ENCODE peak calls at places on chromosomes 2 and 18, in seven cellular contexts. One of them, this sample, is unnamed.

GRCh38 chr18:26656944-26657536 is 108.7 kb upstream of the KCTD1 start:
- DNase-seq in K562: no peak
- DNase-seq in dorsolateral prefrontal cortex: peak
- DNase-seq in suprapubic skin: peak
- DNase-seq in posterior cingulate gyrus: peak
- DNase-seq in NCI-H2081: peak
- DNase-seq in GM04504: no peak
- DNase-seq in this sample: peak

GRCh38 chr2:128793414-128793813 is 474.7 kb upstream of the HS6ST1 start:
- DNase-seq in K562: no peak
- DNase-seq in dorsolateral prefrontal cortex: no peak
- DNase-seq in suprapubic skin: no peak
- DNase-seq in posterior cingulate gyrus: no peak
- DNase-seq in NCI-H2081: no peak
- DNase-seq in GM04504: no peak
- DNase-seq in this sample: no peak

GRCh38 chr2:177445223-177445622 is 52.6 kb downstream of the AGPS start:
- DNase-seq in K562: no peak
- DNase-seq in dorsolateral prefrontal cortex: no peak
- DNase-seq in suprapubic skin: no peak
- DNase-seq in posterior cingulate gyrus: no peak
- DNase-seq in NCI-H2081: no peak
- DNase-seq in GM04504: no peak
- DNase-seq in this sample: no peak

GRCh38 chr2:168114619-168115018 is 132.8 kb downstream of the STK39 start:
- DNase-seq in K562: no peak
- DNase-seq in dorsolateral prefrontal cortex: no peak
- DNase-seq in suprapubic skin: no peak
- DNase-seq in posterior cingulate gyrus: no peak
- DNase-seq in NCI-H2081: no peak
- DNase-seq in GM04504: no peak
- DNase-seq in this sample: no peak

GRCh38 chr2:226656367-226656766 is 143.3 kb downstream of the IRS1 start:
- DNase-seq in K562: no peak
- DNase-seq in dorsolateral prefrontal cortex: no peak
- DNase-seq in suprapubic skin: no peak
- DNase-seq in posterior cingulate gyrus: no peak
- DNase-seq in NCI-H2081: no peak
- DNase-seq in GM04504: no peak
- DNase-seq in this sample: no peak

GRCh38 chr2:212863185-212863588 is 288.2 kb downstream of the IKZF2 start:
- DNase-seq in K562: peak
- DNase-seq in dorsolateral prefrontal cortex: no peak
- DNase-seq in suprapubic skin: no peak
- DNase-seq in posterior cingulate gyrus: no peak
- DNase-seq in NCI-H2081: peak
- DNase-seq in GM04504: no peak
- DNase-seq in this sample: no peak

GRCh38 chr18:48728204-48728833 is 189.5 kb downstream of the CTIF start:
- DNase-seq in K562: no peak
- DNase-seq in dorsolateral prefrontal cortex: no peak
- DNase-seq in suprapubic skin: peak
- DNase-seq in posterior cingulate gyrus: no peak
- DNase-seq in NCI-H2081: no peak
- DNase-seq in GM04504: peak
- DNase-seq in this sample: peak

GRCh38 chr2:121034551-121034950 is 250.5 kb downstream of the TFCP2L1 start:
- DNase-seq in K562: no peak
- DNase-seq in dorsolateral prefrontal cortex: no peak
- DNase-seq in suprapubic skin: no peak
- DNase-seq in posterior cingulate gyrus: no peak
- DNase-seq in NCI-H2081: no peak
- DNase-seq in GM04504: no peak
- DNase-seq in this sample: no peak

GRCh38 chr18:7760967-7761946 is 194.1 kb downstream of the PTPRM start:
- DNase-seq in K562: no peak
- DNase-seq in dorsolateral prefrontal cortex: no peak
- DNase-seq in suprapubic skin: no peak
- DNase-seq in posterior cingulate gyrus: no peak
- DNase-seq in NCI-H2081: no peak
- DNase-seq in GM04504: no peak
- DNase-seq in this sample: no peak

GRCh38 chr2:218285604-218286003 is 6.7 kb downstream of the TMBIM1 start:
- DNase-seq in K562: no peak
- DNase-seq in dorsolateral prefrontal cortex: peak
- DNase-seq in suprapubic skin: no peak
- DNase-seq in posterior cingulate gyrus: no peak
- DNase-seq in NCI-H2081: no peak
- DNase-seq in GM04504: no peak
- DNase-seq in this sample: peak

GRCh38 chr2:66389651-66390131 is 45.2 kb upstream of the MEIS1 start:
- DNase-seq in K562: peak
- DNase-seq in dorsolateral prefrontal cortex: no peak
- DNase-seq in suprapubic skin: no peak
- DNase-seq in posterior cingulate gyrus: no peak
- DNase-seq in NCI-H2081: no peak
- DNase-seq in GM04504: no peak
- DNase-seq in this sample: no peak

GRCh38 chr18:65235966-65236634 is 514.7 kb upstream of the CDH7 start:
- DNase-seq in K562: no peak
- DNase-seq in dorsolateral prefrontal cortex: peak
- DNase-seq in suprapubic skin: no peak
- DNase-seq in posterior cingulate gyrus: peak
- DNase-seq in NCI-H2081: peak
- DNase-seq in GM04504: no peak
- DNase-seq in this sample: peak

GRCh38 chr2:235433860-235434259 is 60.0 kb upstream of the AGAP1 start:
- DNase-seq in K562: no peak
- DNase-seq in dorsolateral prefrontal cortex: peak
- DNase-seq in suprapubic skin: peak
- DNase-seq in posterior cingulate gyrus: peak
- DNase-seq in NCI-H2081: peak
- DNase-seq in GM04504: peak
- DNase-seq in this sample: peak

GRCh38 chr18:48153641-48154481 is 223.4 kb upstream of the SMAD2 start:
- DNase-seq in K562: no peak
- DNase-seq in dorsolateral prefrontal cortex: no peak
- DNase-seq in suprapubic skin: no peak
- DNase-seq in posterior cingulate gyrus: no peak
- DNase-seq in NCI-H2081: no peak
- DNase-seq in GM04504: peak
- DNase-seq in this sample: no peak

GRCh38 chr2:237122214-237122666 is 36.6 kb downstream of the COPS8 start:
- DNase-seq in K562: peak
- DNase-seq in dorsolateral prefrontal cortex: peak
- DNase-seq in suprapubic skin: no peak
- DNase-seq in posterior cingulate gyrus: peak
- DNase-seq in NCI-H2081: peak
- DNase-seq in GM04504: peak
- DNase-seq in this sample: no peak

GRCh38 chr18:41391616-41392610 is 563.1 kb upstream of the PIK3C3 start:
- DNase-seq in K562: peak
- DNase-seq in dorsolateral prefrontal cortex: peak
- DNase-seq in suprapubic skin: no peak
- DNase-seq in posterior cingulate gyrus: peak
- DNase-seq in NCI-H2081: peak
- DNase-seq in GM04504: peak
- DNase-seq in this sample: peak

GRCh38 chr2:2324119-2324518 is 7.0 kb downstream of the MYT1L start:
- DNase-seq in K562: no peak
- DNase-seq in dorsolateral prefrontal cortex: no peak
- DNase-seq in suprapubic skin: no peak
- DNase-seq in posterior cingulate gyrus: peak
- DNase-seq in NCI-H2081: peak
- DNase-seq in GM04504: no peak
- DNase-seq in this sample: no peak

GRCh38 chr2:239203443-239204142 is 197.2 kb downstream of the HDAC4 start:
- DNase-seq in K562: no peak
- DNase-seq in dorsolateral prefrontal cortex: no peak
- DNase-seq in suprapubic skin: peak
- DNase-seq in posterior cingulate gyrus: no peak
- DNase-seq in NCI-H2081: no peak
- DNase-seq in GM04504: no peak
- DNase-seq in this sample: no peak

GRCh38 chr18:25005602-25006375 is 346.2 kb downstream of the ZNF521 start:
- DNase-seq in K562: no peak
- DNase-seq in dorsolateral prefrontal cortex: no peak
- DNase-seq in suprapubic skin: no peak
- DNase-seq in posterior cingulate gyrus: no peak
- DNase-seq in NCI-H2081: no peak
- DNase-seq in GM04504: no peak
- DNase-seq in this sample: no peak

GRCh38 chr2:130785466-130786055 is 30.2 kb downstream of the AMER3 start:
- DNase-seq in K562: no peak
- DNase-seq in dorsolateral prefrontal cortex: peak
- DNase-seq in suprapubic skin: no peak
- DNase-seq in posterior cingulate gyrus: peak
- DNase-seq in NCI-H2081: no peak
- DNase-seq in GM04504: no peak
- DNase-seq in this sample: peak

GRCh38 chr2:109630441-109631425 is 16.6 kb downstream of the SOWAHC start:
- DNase-seq in K562: no peak
- DNase-seq in dorsolateral prefrontal cortex: no peak
- DNase-seq in suprapubic skin: no peak
- DNase-seq in posterior cingulate gyrus: no peak
- DNase-seq in NCI-H2081: no peak
- DNase-seq in GM04504: no peak
- DNase-seq in this sample: no peak

GRCh38 chr2:205766765-205767359 is 84.6 kb downstream of the NRP2 start:
- DNase-seq in K562: peak
- DNase-seq in dorsolateral prefrontal cortex: peak
- DNase-seq in suprapubic skin: no peak
- DNase-seq in posterior cingulate gyrus: peak
- DNase-seq in NCI-H2081: peak
- DNase-seq in GM04504: no peak
- DNase-seq in this sample: peak

GRCh38 chr2:178193496-178193822 is 853 bp upstream of the OSBPL6 start:
- DNase-seq in K562: peak
- DNase-seq in dorsolateral prefrontal cortex: no peak
- DNase-seq in suprapubic skin: no peak
- DNase-seq in posterior cingulate gyrus: no peak
- DNase-seq in NCI-H2081: no peak
- DNase-seq in GM04504: no peak
- DNase-seq in this sample: no peak

GRCh38 chr2:216683846-216684245 is 11.5 kb downstream of the IGFBP5 start:
- DNase-seq in K562: no peak
- DNase-seq in dorsolateral prefrontal cortex: peak
- DNase-seq in suprapubic skin: peak
- DNase-seq in posterior cingulate gyrus: no peak
- DNase-seq in NCI-H2081: no peak
- DNase-seq in GM04504: peak
- DNase-seq in this sample: no peak

GRCh38 chr18:26252411-26252810 is 26.2 kb downstream of the TAF4B start:
- DNase-seq in K562: no peak
- DNase-seq in dorsolateral prefrontal cortex: no peak
- DNase-seq in suprapubic skin: no peak
- DNase-seq in posterior cingulate gyrus: no peak
- DNase-seq in NCI-H2081: no peak
- DNase-seq in GM04504: no peak
- DNase-seq in this sample: no peak

GRCh38 chr2:202186641-202187202 is 51.7 kb downstream of the SUMO1 start:
- DNase-seq in K562: no peak
- DNase-seq in dorsolateral prefrontal cortex: no peak
- DNase-seq in suprapubic skin: no peak
- DNase-seq in posterior cingulate gyrus: no peak
- DNase-seq in NCI-H2081: no peak
- DNase-seq in GM04504: no peak
- DNase-seq in this sample: no peak

GRCh38 chr18:74456017-74456408 is 1.1 kb downstream of the DIPK1C start:
- DNase-seq in K562: no peak
- DNase-seq in dorsolateral prefrontal cortex: no peak
- DNase-seq in suprapubic skin: no peak
- DNase-seq in posterior cingulate gyrus: no peak
- DNase-seq in NCI-H2081: no peak
- DNase-seq in GM04504: no peak
- DNase-seq in this sample: no peak

GRCh38 chr2:227862741-227863588 is 8.5 kb upstream of the DAW1 start:
- DNase-seq in K562: no peak
- DNase-seq in dorsolateral prefrontal cortex: no peak
- DNase-seq in suprapubic skin: no peak
- DNase-seq in posterior cingulate gyrus: no peak
- DNase-seq in NCI-H2081: no peak
- DNase-seq in GM04504: peak
- DNase-seq in this sample: peak

GRCh38 chr18:22674300-22674699 is 256.6 kb upstream of the CTAGE1 start:
- DNase-seq in K562: no peak
- DNase-seq in dorsolateral prefrontal cortex: no peak
- DNase-seq in suprapubic skin: no peak
- DNase-seq in posterior cingulate gyrus: no peak
- DNase-seq in NCI-H2081: no peak
- DNase-seq in GM04504: peak
- DNase-seq in this sample: no peak